ENCODE peak calls at places on chromosomes 3 and 15, in ten cellular contexts. C is CD8-positive, alpha-beta T cell; P is Peyer's patch; A is Panc1; O is esophagus squamous epithelium; G is OCI-LY7; V is neural progenitor cell; X is uterus; S is lung; F is heart left ventricle. M is an unnamed sample.
A peak's percentile ranks its signal among the peaks of the same experiment; 100 is the strongest.

GRCh38 chr3:143152043-143152442 is 32.5 kb downstream of the CHST2 start:
- DNase-seq in C (no peak), P (no peak), A (no peak), O (no peak), G (no peak), V (no peak), X (no peak), S (no peak), F (no peak), M (no peak)

GRCh38 chr15:85582719-85583089 is 202.3 kb downstream of the AKAP13 start:
- DNase-seq in C (peak; percentile 77), P (peak; percentile 79), A (no peak), O (no peak), G (peak; percentile 78), V (no peak), X (peak; percentile 55), S (no peak), F (peak; percentile 80), M (peak; percentile 73)

GRCh38 chr3:54424283-54424682 is 301.9 kb downstream of the CACNA2D3 start:
- DNase-seq in C (no peak), P (no peak), A (no peak), O (no peak), G (no peak), V (no peak), X (no peak), S (no peak), F (no peak), M (no peak)

GRCh38 chr15:48802867-48803266 is 8.0 kb downstream of the CEP152 start:
- DNase-seq in C (no peak), P (no peak), A (no peak), O (no peak), G (no peak), V (no peak), X (no peak), S (no peak), F (no peak), M (no peak)

GRCh38 chr3:11445883-11446282 is 173.7 kb downstream of the ATG7 start:
- DNase-seq in C (no peak), P (no peak), A (no peak), O (no peak), G (no peak), V (no peak), X (peak; percentile 53), S (no peak), F (no peak), M (no peak)

GRCh38 chr3:165642761-165643432 is 194.3 kb downstream of the BCHE start:
- DNase-seq in C (no peak), P (no peak), A (peak; percentile 91), O (no peak), G (no peak), V (no peak), X (peak; percentile 75), S (peak; percentile 66), F (no peak), M (peak; percentile 70)

GRCh38 chr15:56040081-56041035 is 46.9 kb upstream of the NEDD4 start:
- DNase-seq in C (no peak), P (no peak), A (peak; percentile 81), O (peak; percentile 3), G (no peak), V (peak; percentile 20), X (peak; percentile 65), S (peak; percentile 76), F (peak; percentile 56), M (peak; percentile 68)

GRCh38 chr3:58235970-58236369 is 1.6 kb upstream of the ABHD6 start:
- DNase-seq in C (no peak), P (no peak), A (no peak), O (no peak), G (no peak), V (no peak), X (no peak), S (no peak), F (no peak), M (no peak)

DNA sequence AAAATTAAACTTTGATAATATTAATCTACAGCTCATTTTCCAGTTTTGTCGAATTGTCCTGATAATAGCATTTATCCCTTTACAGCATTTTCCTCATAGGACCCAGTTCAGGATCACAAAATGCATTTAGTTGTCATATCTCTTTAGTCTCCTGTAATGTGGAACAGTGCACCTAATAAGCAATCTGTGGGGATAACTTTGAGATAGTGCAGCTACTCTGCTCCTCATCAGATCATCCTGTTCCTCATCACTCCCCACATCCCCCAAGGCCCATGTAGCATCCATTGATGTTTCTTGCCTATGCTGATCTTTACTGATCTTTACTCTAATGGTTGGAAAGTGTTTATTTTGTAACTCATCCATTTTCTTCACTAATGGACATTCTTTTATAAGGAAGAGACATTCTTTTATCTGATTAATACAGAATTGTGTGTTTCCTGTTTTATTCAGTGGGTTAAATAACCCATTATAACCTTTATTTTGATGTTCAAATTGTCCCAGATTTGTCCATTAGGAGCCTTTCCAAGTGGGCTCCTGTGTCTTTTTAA is 7.5 kb downstream of the RNF111 start:
- DNase-seq in C (no peak), P (no peak), A (no peak), O (no peak), G (no peak), V (no peak), X (no peak), S (no peak), F (no peak), M (no peak)
- H3K36me3 ChIP-seq in C (no peaks in the 10 kb centered on the region), P (peaks cover 16% of the 10 kb centered on the region), A (no peaks in the 10 kb centered on the region), O (peaks cover 40% of the 10 kb centered on the region), G (peaks cover 60% of the 10 kb centered on the region), V (no peaks in the 10 kb centered on the region), X (no peaks in the 10 kb centered on the region), S (peaks cover 4% of the 10 kb centered on the region), F (no peaks in the 10 kb centered on the region), M (no peaks in the 10 kb centered on the region)

GRCh38 chr3:55828712-55829111 is 341.6 kb upstream of the WNT5A start:
- DNase-seq in C (no peak), P (no peak), A (no peak), O (no peak), G (no peak), V (no peak), X (no peak), S (no peak), F (no peak), M (no peak)

GRCh38 chr3:55824406-55824805 is 337.3 kb upstream of the WNT5A start:
- DNase-seq in C (no peak), P (no peak), A (no peak), O (no peak), G (no peak), V (no peak), X (no peak), S (no peak), F (no peak), M (no peak)

GRCh38 chr3:55823829-55824228 is 336.7 kb upstream of the WNT5A start:
- DNase-seq in C (no peak), P (no peak), A (no peak), O (no peak), G (no peak), V (no peak), X (no peak), S (no peak), F (no peak), M (no peak)

GRCh38 chr3:55826097-55826496 is 339.0 kb upstream of the WNT5A start:
- DNase-seq in C (no peak), P (no peak), A (no peak), O (no peak), G (no peak), V (no peak), X (no peak), S (no peak), F (no peak), M (no peak)

DNA sequence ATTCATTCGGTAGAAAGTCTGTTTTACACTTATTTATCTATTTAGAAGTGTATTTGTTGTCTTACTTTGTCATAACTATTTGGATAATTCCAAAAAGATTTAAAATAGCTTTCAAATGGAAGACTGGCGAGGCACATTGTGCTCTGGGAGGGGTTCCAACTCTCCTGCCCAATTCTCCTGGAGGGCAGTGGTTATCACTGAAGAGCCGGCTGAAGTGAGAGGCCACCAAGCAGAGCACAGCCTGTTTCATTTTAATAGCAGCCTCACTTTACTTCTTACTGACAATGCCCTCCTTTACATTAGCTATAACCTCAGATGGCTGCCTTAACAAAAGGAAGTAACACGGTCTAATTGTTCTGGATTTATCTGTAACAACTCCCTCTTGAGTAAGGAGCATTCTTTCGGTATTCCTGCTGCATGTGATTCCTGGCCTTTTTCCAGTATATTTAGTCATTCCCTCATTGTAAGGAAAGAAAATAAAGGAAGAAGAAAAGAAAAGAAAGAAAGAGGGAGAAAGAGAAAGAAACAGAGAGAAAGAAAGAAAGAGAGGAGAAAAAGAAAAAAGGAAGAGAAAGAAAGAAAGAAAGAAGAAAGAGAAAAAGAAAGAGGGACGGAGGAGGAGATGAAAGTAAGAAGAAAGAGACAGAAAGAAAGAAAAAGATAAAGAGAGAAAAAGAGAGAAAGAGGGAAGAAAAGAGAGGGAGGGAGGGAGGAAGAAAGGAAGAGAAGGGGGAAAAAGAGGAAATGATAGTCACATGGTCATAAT is 339.8 kb upstream of the WNT5A start:
- DNase-seq in C (no peak), P (no peak), A (no peak), O (no peak), G (no peak), V (no peak), X (no peak), S (no peak), F (no peak), M (no peak)
- TF ChIP-seq CTCF in C (no peak), P (no peak), A (no peak), O (no peak), G (no peak), V (no peak), X (no peak), S (no peak), F (no peak), M (no peak)

GRCh38 chr3:152383136-152383606 is 114.4 kb downstream of the MBNL1 start:
- DNase-seq in C (no peak), P (no peak), A (no peak), O (no peak), G (no peak), V (no peak), X (no peak), S (no peak), F (no peak), M (no peak)

GRCh38 chr3:152380048-152380447 is 111.3 kb downstream of the MBNL1 start:
- DNase-seq in C (no peak), P (no peak), A (no peak), O (no peak), G (no peak), V (peak; percentile 53), X (no peak), S (no peak), F (no peak), M (no peak)

GRCh38 chr3:152379415-152380042 is 110.8 kb downstream of the MBNL1 start:
- DNase-seq in C (no peak), P (no peak), A (no peak), O (no peak), G (no peak), V (no peak), X (no peak), S (no peak), F (no peak), M (no peak)

GRCh38 chr3:152382312-152383135 is 113.8 kb downstream of the MBNL1 start:
- DNase-seq in C (no peak), P (no peak), A (no peak), O (no peak), G (no peak), V (no peak), X (no peak), S (no peak), F (no peak), M (no peak)

DNA sequence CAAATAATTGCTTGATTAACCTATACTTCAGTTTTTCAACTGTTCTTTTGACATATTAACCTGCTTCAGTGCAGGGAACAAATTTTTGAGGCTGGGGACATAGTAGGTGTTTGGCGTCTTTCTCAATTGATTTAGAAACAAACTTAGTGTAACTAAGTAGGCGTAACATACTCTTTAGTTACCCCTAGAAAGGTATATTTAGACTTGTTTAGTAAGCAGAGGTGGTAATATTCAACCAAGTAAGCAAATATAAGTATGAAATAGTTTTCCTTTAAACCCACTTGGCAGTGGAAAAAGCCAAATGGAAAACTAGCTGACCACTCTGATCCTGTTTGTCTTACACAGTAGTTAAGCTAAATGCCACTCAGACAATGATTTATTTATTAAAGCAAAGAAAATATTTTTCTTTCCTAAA is 113.2 kb downstream of the MBNL1 start:
- DNase-seq in C (no peak), P (no peak), A (no peak), O (no peak), G (no peak), V (no peak), X (no peak), S (no peak), F (no peak), M (no peak)
- H3K4me1 ChIP-seq in C (peaks cover 69% of the 10 kb centered on the region), P (peaks cover 36% of the 10 kb centered on the region), A (peaks cover 18% of the 10 kb centered on the region), O (peaks cover 29% of the 10 kb centered on the region), G (peaks cover 48% of the 10 kb centered on the region), V (peaks cover 51% of the 10 kb centered on the region), X (no peaks in the 10 kb centered on the region), S (peaks cover 19% of the 10 kb centered on the region), F (peaks cover 58% of the 10 kb centered on the region), M (peaks cover 13% of the 10 kb centered on the region)

DNA sequence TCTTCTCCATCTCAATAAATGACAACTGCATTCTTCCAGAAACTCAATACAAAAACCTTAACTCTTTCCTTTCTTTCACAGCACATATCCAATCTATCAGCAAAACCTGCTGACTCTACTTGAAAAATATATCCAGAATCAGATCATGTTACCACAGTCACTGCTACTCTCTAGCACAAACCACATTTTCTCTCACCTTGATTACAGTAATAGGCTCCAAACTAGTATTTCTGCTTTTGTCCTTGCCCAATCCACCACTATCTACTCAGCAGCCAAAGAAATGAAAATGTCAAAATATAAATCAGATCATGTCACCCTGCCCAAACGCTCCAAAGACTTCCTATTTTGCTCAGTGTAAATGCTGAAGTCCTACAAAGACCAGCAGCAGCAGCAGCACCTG is 15.2 kb downstream of the TMCC1 start:
- DNase-seq in C (no peak), P (no peak), A (no peak), O (no peak), G (no peak), V (no peak), X (no peak), S (no peak), F (no peak), M (no peak)
- H3K36me3 ChIP-seq in C (peaks cover 9% of the 10 kb centered on the region), P (peaks cover 33% of the 10 kb centered on the region), A (no peaks in the 10 kb centered on the region), O (peaks cover 62% of the 10 kb centered on the region), G (peaks cover 77% of the 10 kb centered on the region), V (no peaks in the 10 kb centered on the region), X (no peaks in the 10 kb centered on the region), S (peaks cover 6% of the 10 kb centered on the region), F (peaks cover 15% of the 10 kb centered on the region), M (no peaks in the 10 kb centered on the region)